ENCODE peak calls at places on chromosomes 16 and 17, in four cellular contexts. One of them, this sample, is unnamed.

GRCh38 chr17:44416558-44417289 is 27.3 kb upstream of the ITGA2B start:
- DNase-seq in EH: no peak
- DNase-seq in germinal center: no peak
- DNase-seq in NCI-H748 treated with DMSO at 0.1 percent for 48 hours: no peak
- DNase-seq in this sample: no peak

GRCh38 chr16:53517851-53518250 is 14.8 kb upstream of the AKTIP start:
- DNase-seq in EH: no peak
- DNase-seq in germinal center: no peak
- DNase-seq in NCI-H748 treated with DMSO at 0.1 percent for 48 hours: no peak
- DNase-seq in this sample: no peak

GRCh38 chr17:82963104-82963950 is 116.1 kb upstream of the METRNL start:
- DNase-seq in EH: peak; percentile 93
- DNase-seq in germinal center: peak; percentile 49
- DNase-seq in NCI-H748 treated with DMSO at 0.1 percent for 48 hours: peak; percentile 23
- DNase-seq in this sample: peak; percentile 48

GRCh38 chr16:12341423-12341822 is 364.9 kb downstream of the SNX29 start:
- DNase-seq in EH: peak; percentile 84
- DNase-seq in germinal center: no peak
- DNase-seq in NCI-H748 treated with DMSO at 0.1 percent for 48 hours: no peak
- DNase-seq in this sample: no peak

GRCh38 chr16:48511071-48511540 is 98.9 kb downstream of the N4BP1 start:
- DNase-seq in EH: peak; percentile 80
- DNase-seq in germinal center: no peak
- DNase-seq in NCI-H748 treated with DMSO at 0.1 percent for 48 hours: no peak
- DNase-seq in this sample: no peak

GRCh38 chr16:86077243-86077940 is 178.4 kb downstream of the IRF8 start:
- DNase-seq in EH: no peak
- DNase-seq in germinal center: no peak
- DNase-seq in NCI-H748 treated with DMSO at 0.1 percent for 48 hours: no peak
- DNase-seq in this sample: no peak

GRCh38 chr17:40025991-40026815 is 11.0 kb downstream of the CSF3 start:
- DNase-seq in EH: peak; percentile 35
- DNase-seq in germinal center: peak; percentile 1
- DNase-seq in NCI-H748 treated with DMSO at 0.1 percent for 48 hours: no peak
- DNase-seq in this sample: no peak

GRCh38 chr16:50102046-50102756 is 36.4 kb downstream of the HEATR3 start:
- DNase-seq in EH: peak; percentile 86
- DNase-seq in germinal center: no peak
- DNase-seq in NCI-H748 treated with DMSO at 0.1 percent for 48 hours: no peak
- DNase-seq in this sample: no peak

GRCh38 chr17:79976451-79976850 is 59.2 kb downstream of the TBC1D16 start:
- DNase-seq in EH: no peak
- DNase-seq in germinal center: no peak
- DNase-seq in NCI-H748 treated with DMSO at 0.1 percent for 48 hours: no peak
- DNase-seq in this sample: no peak

GRCh38 chr16:84913315-84913714 is 93.5 kb downstream of the CRISPLD2 start:
- DNase-seq in EH: no peak
- DNase-seq in germinal center: no peak
- DNase-seq in NCI-H748 treated with DMSO at 0.1 percent for 48 hours: no peak
- DNase-seq in this sample: no peak

GRCh38 chr16:5428932-5429331 is 331.3 kb upstream of the EEF2KMT start:
- DNase-seq in EH: no peak
- DNase-seq in germinal center: no peak
- DNase-seq in NCI-H748 treated with DMSO at 0.1 percent for 48 hours: no peak
- DNase-seq in this sample: no peak

GRCh38 chr16:59296002-59296401 is 561.9 kb upstream of the GOT2 start:
- DNase-seq in EH: no peak
- DNase-seq in germinal center: no peak
- DNase-seq in NCI-H748 treated with DMSO at 0.1 percent for 48 hours: no peak
- DNase-seq in this sample: no peak

GRCh38 chr16:66754819-66755218 is 3.4 kb upstream of the DYNC1LI2 start:
- DNase-seq in EH: no peak
- DNase-seq in germinal center: no peak
- DNase-seq in NCI-H748 treated with DMSO at 0.1 percent for 48 hours: no peak
- DNase-seq in this sample: no peak

GRCh38 chr17:17535957-17536356 is 39.8 kb upstream of the RASD1 start:
- DNase-seq in EH: peak; percentile 81
- DNase-seq in germinal center: no peak
- DNase-seq in NCI-H748 treated with DMSO at 0.1 percent for 48 hours: no peak
- DNase-seq in this sample: no peak

GRCh38 chr17:82160081-82160480 is 52.6 kb downstream of the CCDC57 start:
- DNase-seq in EH: peak; percentile 13
- DNase-seq in germinal center: no peak
- DNase-seq in NCI-H748 treated with DMSO at 0.1 percent for 48 hours: no peak
- DNase-seq in this sample: no peak